ENCODE peak calls at places on chromosome 12, in four cellular contexts. U, L, B and Y are unnamed samples.
A peak's percentile ranks its signal among the peaks of the same experiment; 100 is the strongest.

GRCh38 chr12:1993341-1993740 is 10.9 kb downstream of the DCP1B start:
- DNase-seq in U (no peak), L (peak; percentile 78), B (no peak), Y (no peak)

GRCh38 chr12:95277139-95277538 is 59.5 kb downstream of the VEZT start:
- DNase-seq in U (no peak), B (no peak), L (peak; percentile 81), Y (no peak)

GRCh38 chr12:59317598-59317997 is 278.2 kb upstream of the SLC16A7 start:
- DNase-seq in U (no peak), L (no peak), B (no peak), Y (no peak)

GRCh38 chr12:42180990-42181611 is 36.4 kb upstream of the GXYLT1 start:
- DNase-seq in L (no peak), B (no peak), U (no peak), Y (no peak)

GRCh38 chr12:3998968-3999792 is 126.0 kb upstream of the PARP11 start:
- DNase-seq in B (no peak), L (no peak), U (no peak), Y (no peak)

GRCh38 chr12:728781-729180 is 23.6 kb upstream of the WNK1 start:
- DNase-seq in B (no peak), U (no peak), L (no peak), Y (no peak)

GRCh38 chr12:101829639-101830390 is 944 bp downstream of the GNPTAB start:
- DNase-seq in U (no peak), L (no peak), B (no peak), Y (no peak)

GRCh38 chr12:62618948-62619347 is 152.3 kb downstream of the MON2 start:
- DNase-seq in U (no peak), L (no peak), B (no peak), Y (no peak)

GRCh38 chr12:71664411-71665108 is 459 bp downstream of the THAP2 start:
- DNase-seq in B (no peak), U (no peak), L (no peak), Y (no peak)

GRCh38 chr12:39003541-39004160 is 98.3 kb upstream of the CPNE8 start:
- DNase-seq in U (no peak), L (no peak), B (no peak), Y (no peak)

GRCh38 chr12:132433641-132434395 is 56.1 kb upstream of the FBRSL1 start:
- DNase-seq in U (no peak), L (no peak), B (no peak), Y (no peak)

GRCh38 chr12:96719671-96720362 is 187.2 kb upstream of the NEDD1 start:
- DNase-seq in U (peak; percentile 69), L (no peak), B (no peak), Y (peak; percentile 41)

DNA sequence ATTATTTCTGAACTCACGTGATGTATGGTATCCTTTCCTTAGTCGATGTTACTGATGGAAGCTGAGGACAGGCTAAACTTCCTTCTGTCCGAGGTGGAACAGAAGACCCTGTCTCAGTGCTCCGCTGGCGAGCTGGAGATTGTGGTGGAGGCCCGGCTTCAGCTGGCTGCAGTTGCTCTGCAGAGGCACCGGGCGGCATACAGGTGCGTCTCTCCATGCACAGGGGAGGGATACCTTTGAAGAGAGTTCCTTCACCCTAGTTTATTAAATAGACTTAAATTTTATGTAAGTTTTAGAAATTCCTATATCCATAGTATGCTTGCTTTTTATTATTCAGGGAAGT is 186.7 kb upstream of the NEDD1 start:
- DNase-seq in U (peak; percentile 36), L (no peak), B (no peak), Y (no peak)
- TF ChIP-seq CTCF in U (no peak), L (no peak), B (no peak), Y (peak; percentile 7)

GRCh38 chr12:123388218-123388947 is 4.5 kb downstream of the KMT5A start:
- DNase-seq in L (no peak), U (peak; percentile 95), B (peak; percentile 84), Y (no peak)
- TF ChIP-seq CTCF in L (no peak), U (no peak), B (peak; percentile 26), Y (no peak)

DNA sequence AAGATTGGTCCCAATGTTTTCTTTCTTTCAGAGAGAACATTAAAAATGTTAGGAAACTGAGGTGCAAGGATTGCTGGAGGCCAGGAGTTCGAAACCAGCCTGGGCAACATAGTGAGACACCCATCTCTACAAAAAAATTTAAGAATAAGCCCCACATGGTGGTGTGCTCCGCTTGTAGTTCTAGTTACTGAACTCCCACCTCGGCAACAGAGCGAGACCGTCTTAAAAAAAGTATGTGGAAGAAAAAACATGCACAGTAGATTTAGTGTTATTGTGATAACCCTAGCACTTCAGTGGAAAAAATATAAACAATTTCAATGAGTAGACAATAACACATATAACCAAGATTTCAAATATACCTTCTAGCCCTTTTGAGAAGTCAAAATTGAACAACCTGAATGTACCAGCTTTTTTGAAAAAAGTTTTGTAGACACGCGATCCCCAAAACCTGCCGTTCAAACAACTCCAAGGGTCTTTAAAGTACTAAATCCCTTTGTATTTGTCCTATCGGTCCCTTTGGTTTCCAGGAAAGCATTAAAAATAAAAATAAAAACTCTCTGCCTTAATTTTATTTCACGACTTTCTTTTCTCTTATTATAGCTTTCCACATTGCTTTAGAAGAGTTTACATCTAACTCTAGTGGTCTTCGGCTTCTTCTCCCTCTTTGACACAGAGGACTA is 1.0 kb upstream of the ANO6 start:
- DNase-seq in L (no peak), U (no peak), B (no peak), Y (no peak)
- TF ChIP-seq CTCF in L (no peak), U (no peak), B (no peak), Y (no peak)

GRCh38 chr12:127025545-127025944 is 1241.4 kb upstream of the TMEM132C start:
- DNase-seq in L (no peak), B (no peak), U (no peak), Y (no peak)
- TF ChIP-seq CTCF in L (no peak), B (no peak), U (no peak), Y (peak; percentile 22)

DNA sequence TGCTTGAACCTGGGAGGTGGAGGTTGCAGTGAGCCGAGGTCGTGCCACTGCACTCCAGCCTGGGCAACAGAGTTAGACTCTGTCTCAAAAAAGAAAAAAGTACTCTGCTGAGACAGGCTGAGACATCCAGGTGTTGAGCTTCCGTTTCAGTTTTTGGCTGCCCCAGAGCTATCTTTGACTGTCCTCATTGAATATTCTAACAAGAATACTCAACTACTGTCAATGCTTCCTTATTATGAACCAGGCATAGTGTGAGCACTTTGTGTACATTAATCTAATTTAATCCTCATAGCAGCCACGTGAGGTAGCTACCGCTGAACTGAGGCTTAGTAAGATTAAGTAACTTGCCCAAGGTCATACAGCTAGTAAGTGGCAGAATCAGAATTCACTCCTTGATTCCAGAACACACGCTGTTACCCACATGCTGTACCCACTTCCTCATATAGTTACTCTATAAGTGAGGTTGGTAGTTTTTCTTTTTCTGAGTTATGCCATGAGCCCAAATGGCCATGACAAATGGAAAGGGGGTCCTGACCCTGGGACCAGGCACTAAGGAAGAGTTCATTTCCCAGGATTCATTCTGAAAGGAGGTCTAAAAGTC is 11.3 kb downstream of the ALDH1L2 start:
- DNase-seq in B (no peak), L (no peak), U (no peak), Y (no peak)
- TF ChIP-seq CTCF in B (no peak), L (no peak), U (no peak), Y (no peak)

DNA sequence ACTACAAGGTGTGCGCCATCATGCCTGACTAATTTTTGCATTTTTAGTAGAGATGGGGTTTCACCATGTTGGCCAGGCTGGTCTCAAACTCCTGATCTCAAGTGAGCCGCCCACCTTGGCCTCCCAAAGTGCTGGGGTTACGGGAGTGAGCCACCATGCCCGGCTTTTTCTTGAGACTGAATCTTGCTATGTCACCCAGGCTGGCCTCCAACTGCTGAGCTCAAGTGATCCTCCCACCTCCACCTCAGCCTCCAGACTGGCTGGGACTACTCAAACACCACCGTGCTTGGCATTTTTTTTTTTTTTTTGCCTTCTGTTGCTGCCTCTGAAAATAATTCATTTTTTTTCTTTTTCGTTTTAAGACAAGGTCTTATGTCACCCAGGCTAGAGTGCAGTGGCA is 8.2 kb upstream of the ESPL1 start:
- DNase-seq in L (no peak), U (no peak), B (no peak), Y (no peak)
- TF ChIP-seq CTCF in L (no peak), U (no peak), B (no peak), Y (no peak)

DNA sequence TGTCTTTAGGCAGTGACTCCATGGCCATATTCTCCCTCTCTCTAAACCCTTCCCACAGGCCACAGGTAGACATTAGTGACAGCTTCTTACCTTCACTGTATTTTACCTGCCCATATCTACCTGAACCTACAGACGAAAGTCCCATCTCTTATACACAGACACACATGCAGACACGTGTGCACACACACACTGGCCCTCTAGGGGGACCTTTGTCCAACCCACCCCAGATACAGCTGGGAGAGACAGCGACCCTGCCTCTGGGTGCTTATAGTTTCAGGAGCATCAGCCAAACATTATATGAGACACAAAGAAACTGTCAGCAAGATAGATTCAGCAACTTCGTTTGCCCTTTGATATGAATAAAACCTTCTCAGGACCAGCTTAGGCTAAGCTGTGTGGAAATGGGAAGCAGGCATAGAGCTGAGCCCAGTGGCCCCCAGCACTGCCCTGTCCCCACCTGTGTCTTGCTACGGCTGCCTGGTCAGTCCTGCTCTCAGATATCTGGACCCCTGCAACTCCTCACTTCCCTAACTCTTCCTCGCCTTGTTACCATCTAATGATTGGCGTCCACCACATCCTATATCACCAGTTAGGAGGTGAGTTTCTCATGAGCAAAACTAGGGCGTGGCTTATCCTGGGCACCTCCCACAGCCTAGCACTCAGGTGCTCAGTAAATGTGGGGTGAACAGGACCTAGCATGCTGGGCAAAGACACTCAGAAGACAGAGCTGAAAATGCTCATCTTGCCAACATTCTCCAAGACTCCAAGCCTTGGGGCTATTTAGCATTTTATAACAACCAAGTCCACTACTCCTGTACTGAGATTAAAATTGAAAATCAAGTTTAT is 12.0 kb upstream of the CD9 start:
- DNase-seq in B (no peak), L (no peak), U (no peak), Y (no peak)
- TF ChIP-seq CTCF in B (no peak), L (no peak), U (no peak), Y (no peak)